ENCODE peak calls at places on chromosomes 12 and 14, in ten cellular contexts. One of them, this sample, is unnamed. For H3K4me1, the result is how much of the 10 kb centered on the place peaks cover.

GRCh38 chr14:104346112-104346462 is 207.7 kb downstream of the KIF26A start:
- DNase-seq in cardiac muscle cell: no peak
- DNase-seq in adrenal gland: peak
- DNase-seq in A549: no peak
- DNase-seq in pancreas: no peak
- DNase-seq in SK-N-SH: no peak
- DNase-seq in suprapubic skin: no peak
- DNase-seq in endodermal cell: peak
- DNase-seq in keratinocyte: no peak
- DNase-seq in IMR-90: no peak
- DNase-seq in this sample: no peak

GRCh38 chr14:54447231-54447692 is 6.1 kb upstream of the CNIH1 start:
- DNase-seq in keratinocyte: no peak
- DNase-seq in pancreas: no peak
- DNase-seq in suprapubic skin: no peak
- DNase-seq in endodermal cell: no peak
- DNase-seq in cardiac muscle cell: peak
- DNase-seq in adrenal gland: no peak
- DNase-seq in A549: peak
- DNase-seq in SK-N-SH: no peak
- DNase-seq in IMR-90: peak
- DNase-seq in this sample: no peak

GRCh38 chr14:76516884-76517283 is 140.9 kb downstream of the ESRRB start:
- DNase-seq in keratinocyte: peak
- DNase-seq in suprapubic skin: no peak
- DNase-seq in IMR-90: no peak
- DNase-seq in A549: no peak
- DNase-seq in endodermal cell: no peak
- DNase-seq in cardiac muscle cell: no peak
- DNase-seq in adrenal gland: no peak
- DNase-seq in pancreas: no peak
- DNase-seq in SK-N-SH: no peak
- DNase-seq in this sample: peak

GRCh38 chr14:77120771-77121743 is 20.5 kb downstream of the ZDHHC22 start:
- DNase-seq in SK-N-SH: no peak
- DNase-seq in cardiac muscle cell: peak
- DNase-seq in pancreas: no peak
- DNase-seq in A549: no peak
- DNase-seq in adrenal gland: peak
- DNase-seq in IMR-90: no peak
- DNase-seq in keratinocyte: no peak
- DNase-seq in suprapubic skin: no peak
- DNase-seq in endodermal cell: peak
- DNase-seq in this sample: no peak

GRCh38 chr12:88142610-88142991 is 494 bp downstream of the TMTC3 start:
- DNase-seq in pancreas: peak
- DNase-seq in endodermal cell: peak
- DNase-seq in keratinocyte: no peak
- DNase-seq in IMR-90: no peak
- DNase-seq in SK-N-SH: no peak
- DNase-seq in A549: peak
- DNase-seq in suprapubic skin: peak
- DNase-seq in cardiac muscle cell: no peak
- DNase-seq in adrenal gland: peak
- DNase-seq in this sample: peak

GRCh38 chr14:64296561-64296960 is 2.4 kb upstream of the ESR2 start:
- DNase-seq in adrenal gland: no peak
- DNase-seq in endodermal cell: no peak
- DNase-seq in cardiac muscle cell: peak
- DNase-seq in SK-N-SH: no peak
- DNase-seq in keratinocyte: no peak
- DNase-seq in pancreas: no peak
- DNase-seq in A549: no peak
- DNase-seq in IMR-90: peak
- DNase-seq in suprapubic skin: no peak
- DNase-seq in this sample: no peak

GRCh38 chr12:96534339-96534738 is 45.0 kb downstream of the CFAP54 start:
- DNase-seq in A549: peak
- DNase-seq in adrenal gland: no peak
- DNase-seq in suprapubic skin: no peak
- DNase-seq in IMR-90: no peak
- DNase-seq in endodermal cell: no peak
- DNase-seq in keratinocyte: no peak
- DNase-seq in cardiac muscle cell: peak
- DNase-seq in SK-N-SH: no peak
- DNase-seq in pancreas: no peak
- DNase-seq in this sample: no peak

GRCh38 chr14:60206249-60206670 is 41.1 kb upstream of the DHRS7 start:
- DNase-seq in endodermal cell: no peak
- DNase-seq in adrenal gland: no peak
- DNase-seq in IMR-90: no peak
- DNase-seq in suprapubic skin: no peak
- DNase-seq in A549: no peak
- DNase-seq in keratinocyte: no peak
- DNase-seq in SK-N-SH: no peak
- DNase-seq in cardiac muscle cell: no peak
- DNase-seq in pancreas: no peak
- DNase-seq in this sample: no peak

GRCh38 chr14:60965402-60965801 is 15.5 kb downstream of the TRMT5 start:
- DNase-seq in SK-N-SH: no peak
- DNase-seq in pancreas: no peak
- DNase-seq in suprapubic skin: no peak
- DNase-seq in IMR-90: peak
- DNase-seq in cardiac muscle cell: peak
- DNase-seq in keratinocyte: no peak
- DNase-seq in adrenal gland: no peak
- DNase-seq in endodermal cell: no peak
- DNase-seq in A549: peak
- DNase-seq in this sample: no peak

GRCh38 chr12:29314421-29314820 is 66.6 kb downstream of the ERGIC2 start:
- DNase-seq in SK-N-SH: no peak
- DNase-seq in A549: no peak
- DNase-seq in pancreas: no peak
- DNase-seq in cardiac muscle cell: peak
- DNase-seq in keratinocyte: no peak
- DNase-seq in IMR-90: no peak
- DNase-seq in adrenal gland: no peak
- DNase-seq in endodermal cell: no peak
- DNase-seq in suprapubic skin: no peak
- DNase-seq in this sample: no peak

GRCh38 chr12:24134092-24134491 is 184.6 kb upstream of the SOX5 start:
- DNase-seq in keratinocyte: no peak
- DNase-seq in endodermal cell: no peak
- DNase-seq in pancreas: no peak
- DNase-seq in cardiac muscle cell: no peak
- DNase-seq in SK-N-SH: no peak
- DNase-seq in IMR-90: peak
- DNase-seq in A549: no peak
- DNase-seq in suprapubic skin: no peak
- DNase-seq in adrenal gland: no peak
- DNase-seq in this sample: no peak

GRCh38 chr12:69196302-69197288 is 42.8 kb upstream of the CPSF6 start:
- DNase-seq in A549: peak
- DNase-seq in pancreas: no peak
- DNase-seq in SK-N-SH: no peak
- DNase-seq in endodermal cell: peak
- DNase-seq in IMR-90: peak
- DNase-seq in adrenal gland: no peak
- DNase-seq in keratinocyte: no peak
- DNase-seq in cardiac muscle cell: no peak
- DNase-seq in suprapubic skin: no peak
- DNase-seq in this sample: no peak

GRCh38 chr12:92403210-92404175 is 257.8 kb upstream of the BTG1 start:
- DNase-seq in endodermal cell: no peak
- DNase-seq in pancreas: no peak
- DNase-seq in suprapubic skin: no peak
- DNase-seq in adrenal gland: no peak
- DNase-seq in IMR-90: no peak
- DNase-seq in SK-N-SH: no peak
- DNase-seq in A549: no peak
- DNase-seq in cardiac muscle cell: no peak
- DNase-seq in keratinocyte: no peak
- DNase-seq in this sample: no peak

GRCh38 chr14:96085369-96085768 is 46.2 kb downstream of the C14orf132 start:
- DNase-seq in SK-N-SH: no peak
- DNase-seq in pancreas: no peak
- DNase-seq in IMR-90: no peak
- DNase-seq in A549: no peak
- DNase-seq in keratinocyte: no peak
- DNase-seq in suprapubic skin: peak
- DNase-seq in endodermal cell: no peak
- DNase-seq in adrenal gland: no peak
- DNase-seq in cardiac muscle cell: no peak
- DNase-seq in this sample: no peak
- H3K4me3 ChIP-seq in SK-N-SH: no peak
- H3K4me3 ChIP-seq in pancreas: no peak
- H3K4me3 ChIP-seq in IMR-90: no peak
- H3K4me3 ChIP-seq in A549: no peak
- H3K4me3 ChIP-seq in keratinocyte: no peak
- H3K4me3 ChIP-seq in suprapubic skin: no peak
- H3K4me3 ChIP-seq in endodermal cell: no peak
- H3K4me3 ChIP-seq in adrenal gland: no peak
- H3K4me3 ChIP-seq in cardiac muscle cell: no peak
- H3K4me3 ChIP-seq in this sample: no peak

GRCh38 chr14:91414475-91415342 is 2.9 kb downstream of the CCDC88C start:
- DNase-seq in A549: no peak
- DNase-seq in cardiac muscle cell: no peak
- DNase-seq in adrenal gland: no peak
- DNase-seq in keratinocyte: no peak
- DNase-seq in SK-N-SH: no peak
- DNase-seq in IMR-90: no peak
- DNase-seq in pancreas: no peak
- DNase-seq in endodermal cell: peak
- DNase-seq in suprapubic skin: no peak
- DNase-seq in this sample: no peak
- H3K27ac ChIP-seq in A549: no peak
- H3K27ac ChIP-seq in cardiac muscle cell: no peak
- H3K27ac ChIP-seq in adrenal gland: no peak
- H3K27ac ChIP-seq in keratinocyte: no peak
- H3K27ac ChIP-seq in SK-N-SH: no peak
- H3K27ac ChIP-seq in IMR-90: no peak
- H3K27ac ChIP-seq in pancreas: peak
- H3K27ac ChIP-seq in endodermal cell: peak
- H3K27ac ChIP-seq in suprapubic skin: no peak
- H3K27ac ChIP-seq in this sample: peak

GRCh38 chr12:132548430-132549058 is 58.6 kb downstream of the FBRSL1 start:
- DNase-seq in adrenal gland: no peak
- DNase-seq in IMR-90: no peak
- DNase-seq in SK-N-SH: no peak
- DNase-seq in cardiac muscle cell: no peak
- DNase-seq in pancreas: no peak
- DNase-seq in suprapubic skin: no peak
- DNase-seq in endodermal cell: no peak
- DNase-seq in A549: no peak
- DNase-seq in keratinocyte: no peak
- DNase-seq in this sample: no peak
- H3K4me1 ChIP-seq in adrenal gland: under half
- H3K4me1 ChIP-seq in IMR-90: under half
- H3K4me1 ChIP-seq in SK-N-SH: under half
- H3K4me1 ChIP-seq in cardiac muscle cell: under half
- H3K4me1 ChIP-seq in pancreas: under half
- H3K4me1 ChIP-seq in suprapubic skin: under half
- H3K4me1 ChIP-seq in endodermal cell: under half
- H3K4me1 ChIP-seq in A549: under half
- H3K4me1 ChIP-seq in keratinocyte: under half
- H3K4me1 ChIP-seq in this sample: under half

GRCh38 chr14:90870950-90871604 is 54.8 kb upstream of the TTC7B start:
- DNase-seq in suprapubic skin: no peak
- DNase-seq in endodermal cell: no peak
- DNase-seq in cardiac muscle cell: no peak
- DNase-seq in IMR-90: peak
- DNase-seq in adrenal gland: no peak
- DNase-seq in keratinocyte: peak
- DNase-seq in A549: no peak
- DNase-seq in SK-N-SH: no peak
- DNase-seq in pancreas: no peak
- DNase-seq in this sample: no peak
- H3K4me3 ChIP-seq in suprapubic skin: no peak
- H3K4me3 ChIP-seq in endodermal cell: no peak
- H3K4me3 ChIP-seq in cardiac muscle cell: no peak
- H3K4me3 ChIP-seq in IMR-90: no peak
- H3K4me3 ChIP-seq in adrenal gland: no peak
- H3K4me3 ChIP-seq in keratinocyte: peak
- H3K4me3 ChIP-seq in A549: no peak
- H3K4me3 ChIP-seq in SK-N-SH: no peak
- H3K4me3 ChIP-seq in pancreas: no peak
- H3K4me3 ChIP-seq in this sample: no peak

DNA sequence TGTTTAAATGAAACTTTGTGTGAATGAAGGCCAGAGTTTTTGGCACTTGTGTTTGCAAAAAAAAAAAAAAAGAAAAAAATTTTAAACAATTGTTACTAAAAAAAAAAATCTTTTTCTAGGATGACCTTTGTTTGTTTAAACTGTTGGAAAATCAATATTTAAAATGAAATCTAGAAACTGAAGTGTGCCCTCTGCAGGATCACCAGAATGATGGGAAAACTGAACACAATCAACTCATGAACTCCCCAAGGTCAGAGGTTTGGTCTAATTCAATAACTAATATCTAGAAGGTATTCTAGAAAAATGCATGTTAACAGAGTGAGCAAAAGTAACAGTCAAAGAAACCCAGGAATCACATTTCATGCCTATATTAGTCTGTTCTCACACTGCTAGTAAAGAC is 448.9 kb downstream of the FLRT2 start:
- DNase-seq in SK-N-SH: no peak
- DNase-seq in endodermal cell: no peak
- DNase-seq in suprapubic skin: no peak
- DNase-seq in adrenal gland: no peak
- DNase-seq in cardiac muscle cell: no peak
- DNase-seq in IMR-90: no peak
- DNase-seq in A549: no peak
- DNase-seq in pancreas: no peak
- DNase-seq in keratinocyte: no peak
- DNase-seq in this sample: no peak
- H3K27ac ChIP-seq in SK-N-SH: no peak
- H3K27ac ChIP-seq in endodermal cell: no peak
- H3K27ac ChIP-seq in suprapubic skin: no peak
- H3K27ac ChIP-seq in adrenal gland: no peak
- H3K27ac ChIP-seq in cardiac muscle cell: no peak
- H3K27ac ChIP-seq in IMR-90: no peak
- H3K27ac ChIP-seq in A549: no peak
- H3K27ac ChIP-seq in pancreas: no peak
- H3K27ac ChIP-seq in keratinocyte: no peak
- H3K27ac ChIP-seq in this sample: no peak

GRCh38 chr12:113905829-113906228 is 60.3 kb downstream of the RBM19 start:
- DNase-seq in adrenal gland: no peak
- DNase-seq in SK-N-SH: no peak
- DNase-seq in keratinocyte: no peak
- DNase-seq in cardiac muscle cell: no peak
- DNase-seq in A549: no peak
- DNase-seq in pancreas: no peak
- DNase-seq in endodermal cell: no peak
- DNase-seq in suprapubic skin: no peak
- DNase-seq in IMR-90: no peak
- DNase-seq in this sample: no peak
- H3K4me1 ChIP-seq in adrenal gland: under half
- H3K4me1 ChIP-seq in SK-N-SH: under half
- H3K4me1 ChIP-seq in keratinocyte: under half
- H3K4me1 ChIP-seq in cardiac muscle cell: under half
- H3K4me1 ChIP-seq in A549: under half
- H3K4me1 ChIP-seq in pancreas: under half
- H3K4me1 ChIP-seq in endodermal cell: under half
- H3K4me1 ChIP-seq in suprapubic skin: under half
- H3K4me1 ChIP-seq in IMR-90: under half
- H3K4me1 ChIP-seq in this sample: under half

This sample was measured in prostate gland.